ENCODE peak calls at places on chromosomes 1 and 21, in eight cellular contexts. Y is CD8-positive, alpha-beta T cell; E is HepG2; Q is MM.1S; B is sigmoid colon; D is uterus; P is ovary; L is upper lobe of right lung. N is an unnamed sample.
A peak's percentile ranks its signal among the peaks of the same experiment; 100 is the strongest.

GRCh38 chr1:17155257-17155895 is 36.1 kb upstream of the PADI2 start:
- DNase-seq in Y (no peak), L (no peak), Q (no peak), D (no peak), B (no peak), E (no peak), P (no peak), N (no peak)

GRCh38 chr1:228048659-228049333 is 33.7 kb upstream of the ARF1 start:
- DNase-seq in B (no peak), L (peak; percentile 40), P (no peak), D (no peak), Y (no peak), Q (no peak), E (no peak), N (no peak)

GRCh38 chr1:86448670-86449069 is 20.1 kb upstream of the CLCA1 start:
- DNase-seq in E (no peak), L (no peak), D (no peak), P (no peak), Q (no peak), Y (no peak), B (no peak), N (no peak)

GRCh38 chr1:235326719-235327558 is 1.0 kb downstream of the ARID4B start:
- DNase-seq in P (peak; percentile 12), Y (peak; percentile 70), D (peak; percentile 21), B (peak; percentile 72), Q (peak; percentile 64), L (peak; percentile 74), E (peak; percentile 21), N (peak; percentile 51)

GRCh38 chr21:38244885-38245869 is 11.6 kb upstream of the KCNJ15 start:
- DNase-seq in E (no peak), D (no peak), B (no peak), P (no peak), Y (peak; percentile 60), L (no peak), Q (peak; percentile 85), N (no peak)

GRCh38 chr1:30757196-30757949 is at the start of gene LAPTM5:
- DNase-seq in B (peak; percentile 80), P (no peak), Q (peak; percentile 48), Y (peak; percentile 79), E (no peak), D (peak; percentile 26), L (peak; percentile 90), N (no peak)

GRCh38 chr21:38712076-38712475 is 93.7 kb upstream of the ETS2 start:
- DNase-seq in E (peak; percentile 62), Q (no peak), P (no peak), B (no peak), Y (no peak), D (peak; percentile 21), L (no peak), N (no peak)

GRCh38 chr1:95384570-95384969 is 150.6 kb downstream of the RWDD3 start:
- DNase-seq in Y (no peak), L (no peak), D (no peak), E (peak; percentile 24), P (no peak), Q (peak; percentile 49), B (no peak), N (no peak)

GRCh38 chr1:206679738-206680211 is 4.9 kb upstream of the MAPKAPK2 start:
- DNase-seq in P (no peak), Q (peak; percentile 92), D (no peak), L (no peak), E (no peak), Y (no peak), B (peak; percentile 42), N (no peak)

GRCh38 chr1:208410409-208410808 is 166.2 kb upstream of the PLXNA2 start:
- DNase-seq in L (no peak), B (no peak), D (no peak), Q (no peak), P (no peak), Y (no peak), E (no peak), N (peak; percentile 74)

GRCh38 chr1:203742446-203742845 is 22.5 kb upstream of the LAX1 start:
- DNase-seq in E (no peak), B (no peak), D (no peak), Y (no peak), Q (no peak), P (no peak), L (no peak), N (no peak)

GRCh38 chr1:210646258-210646616 is 317.5 kb downstream of the HHAT start:
- DNase-seq in Q (no peak), B (no peak), L (no peak), P (no peak), D (no peak), E (no peak), Y (no peak), N (no peak)

GRCh38 chr1:1397839-1398523 is 1.2 kb downstream of the CCNL2 start:
- DNase-seq in B (no peak), E (peak; percentile 39), D (no peak), Y (no peak), P (no peak), Q (no peak), L (no peak), N (no peak)

GRCh38 chr1:149844650-149845255 is 54.6 kb upstream of the BOLA1 start:
- DNase-seq in E (no peak), B (no peak), D (no peak), Q (peak; percentile 4), P (no peak), L (no peak), Y (no peak), N (no peak)

GRCh38 chr1:9311489-9311888 is 18.8 kb downstream of the SPSB1 start:
- DNase-seq in Y (no peak), Q (no peak), B (no peak), L (no peak), D (no peak), P (no peak), E (no peak), N (no peak)

GRCh38 chr1:43266881-43267280 is 2.9 kb upstream of the TMEM125 start:
- DNase-seq in D (no peak), Q (no peak), L (no peak), Y (no peak), E (no peak), P (no peak), B (no peak), N (no peak)

GRCh38 chr1:23200885-23201284 is 16.4 kb downstream of the HTR1D start:
- DNase-seq in P (no peak), Y (no peak), B (no peak), Q (no peak), D (no peak), L (no peak), E (no peak), N (peak; percentile 27)

GRCh38 chr1:187733234-187733633 is 904.5 kb downstream of the PLA2G4A start:
- DNase-seq in Q (no peak), D (no peak), Y (no peak), P (no peak), B (no peak), E (no peak), L (no peak), N (no peak)

GRCh38 chr1:157652859-157653493 is 47.6 kb downstream of the FCRL3 start:
- DNase-seq in E (no peak), Q (peak; percentile 76), B (no peak), P (no peak), D (no peak), Y (no peak), L (no peak), N (no peak)

GRCh38 chr1:97093742-97094141 is 372.2 kb downstream of the PTBP2 start:
- DNase-seq in Q (no peak), E (no peak), Y (no peak), P (no peak), L (no peak), B (no peak), D (no peak), N (no peak)

GRCh38 chr1:2073382-2074230 is 23.4 kb downstream of the PRKCZ start:
- DNase-seq in Y (no peak), E (no peak), B (no peak), L (no peak), D (no peak), P (no peak), Q (no peak), N (peak; percentile 87)

GRCh38 chr1:67978988-67979516 is 71.4 kb downstream of the DIRAS3 start:
- DNase-seq in Y (no peak), P (no peak), L (no peak), Q (no peak), B (no peak), E (peak; percentile 37), D (no peak), N (no peak)

GRCh38 chr1:28579374-28579773 is 12.7 kb upstream of the RAB42 start:
- DNase-seq in B (no peak), Y (no peak), P (no peak), Q (no peak), D (no peak), L (no peak), E (no peak), N (no peak)
- H3K4me3 ChIP-seq in B (no peak overlapping the region), Y (no peak overlapping the region), P (no peak overlapping the region), Q (peak overlapping the region; percentile 99), D (no peak overlapping the region), L (peak overlapping the region; percentile 97), E (peak overlapping the region; percentile 96), N (peak overlapping the region; percentile 94)

DNA sequence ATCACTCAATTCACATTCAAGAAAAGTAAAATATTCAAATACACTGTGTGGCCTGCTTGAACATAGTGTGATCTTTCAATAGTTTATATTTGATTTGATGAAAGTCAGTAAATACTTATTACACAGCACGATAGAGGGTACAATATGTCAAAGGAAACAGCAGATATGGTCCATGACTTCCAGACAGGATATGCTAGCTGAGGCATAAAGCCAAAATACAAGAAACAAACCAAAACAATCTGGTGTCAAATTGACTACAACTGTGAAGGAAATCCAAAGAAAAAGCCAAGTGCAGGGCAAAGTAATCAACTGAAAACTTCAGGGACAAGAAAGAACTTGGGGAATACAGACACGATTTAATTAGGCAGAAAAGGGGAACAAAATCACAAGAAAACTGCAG is 19.3 kb downstream of the RRAGC start:
- DNase-seq in D (no peak), Y (no peak), P (no peak), E (no peak), B (no peak), Q (no peak), L (no peak), N (no peak)
- H3K4me1 ChIP-seq in D (no peaks in the 10 kb centered on the region), Y (no peaks in the 10 kb centered on the region), P (no peaks in the 10 kb centered on the region), E (no peaks in the 10 kb centered on the region), B (no peaks in the 10 kb centered on the region), Q (no peaks in the 10 kb centered on the region), L (peaks cover 6% of the 10 kb centered on the region), N (no peaks in the 10 kb centered on the region)

DNA sequence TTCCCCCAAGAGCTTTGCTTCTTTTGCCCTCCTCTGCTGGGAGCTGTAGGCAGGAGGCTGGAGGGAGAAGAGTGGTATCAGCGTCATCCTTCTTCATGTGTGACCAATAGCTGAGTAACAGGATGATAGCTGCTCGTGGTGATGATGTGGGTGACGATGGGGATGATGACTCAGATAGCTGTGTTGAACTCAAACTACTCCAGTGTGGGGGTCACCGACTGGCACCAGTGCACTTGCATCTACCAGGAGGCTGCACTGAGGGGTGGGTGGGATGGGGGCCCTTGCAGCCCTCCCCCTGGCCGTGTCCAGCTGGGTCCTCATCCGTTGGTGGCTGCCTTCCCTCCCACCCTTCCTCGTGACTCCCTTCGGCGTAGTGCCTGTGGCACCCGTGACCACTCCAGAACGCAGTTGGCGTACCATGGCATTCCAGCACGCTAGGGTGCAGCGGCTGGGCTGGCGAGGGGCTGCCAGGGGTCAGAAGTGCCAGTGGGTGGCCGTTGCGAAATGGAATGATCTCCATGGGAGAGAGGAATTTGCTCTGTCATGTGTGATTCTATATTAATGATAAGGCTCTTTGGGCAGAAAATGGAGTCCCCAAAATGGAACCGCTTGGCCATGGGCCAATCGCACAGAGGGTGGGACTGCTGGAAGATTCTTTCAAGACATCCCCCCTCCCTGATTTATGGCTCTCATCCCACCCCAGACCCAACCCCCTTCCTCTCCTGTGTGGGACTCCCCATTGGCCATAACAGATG is 1.3 kb downstream of the IGFN1 start:
- DNase-seq in B (no peak), Q (no peak), E (no peak), Y (no peak), P (no peak), L (no peak), D (peak; percentile 59), N (no peak)
- H3K4me3 ChIP-seq in B (no peak overlapping the region), Q (no peak overlapping the region), E (no peak overlapping the region), Y (no peak overlapping the region), P (no peak overlapping the region), L (no peak overlapping the region), D (no peak overlapping the region), N (no peak overlapping the region)

GRCh38 chr1:26786437-26787380 is 1.0 kb upstream of the PIGV start:
- DNase-seq in P (peak; percentile 75), B (peak; percentile 90), D (peak; percentile 77), Y (peak; percentile 69), E (peak; percentile 71), Q (peak; percentile 42), L (peak; percentile 77), N (peak; percentile 52)
- H3K4me1 ChIP-seq in P (peaks cover 28% of the 10 kb centered on the region), B (peaks cover 50% of the 10 kb centered on the region), D (peaks cover 6% of the 10 kb centered on the region), Y (peaks cover 52% of the 10 kb centered on the region), E (peaks cover 74% of the 10 kb centered on the region), Q (peaks cover 54% of the 10 kb centered on the region), L (peaks cover 45% of the 10 kb centered on the region), N (peaks cover 9% of the 10 kb centered on the region)